ENCODE peak calls at places on chromosomes 2 and 18, in five cellular contexts. One of them, this sample, is unnamed.
A peak's percentile ranks its signal among the peaks of the same experiment; 100 is the strongest.

GRCh38 chr2:158723921-158724802 is 71.0 kb upstream of the DAPL1 start:
- DNase-seq in A549: peak; percentile 89
- DNase-seq in heart left ventricle: no peak
- DNase-seq in fibroblast of mammary gland: no peak
- DNase-seq in MM.1S: no peak
- DNase-seq in this sample: no peak

GRCh38 chr2:8454797-8455196 is 227.1 kb upstream of the ID2 start:
- DNase-seq in MM.1S: no peak
- DNase-seq in A549: no peak
- DNase-seq in fibroblast of mammary gland: no peak
- DNase-seq in heart left ventricle: peak; percentile 60
- DNase-seq in this sample: peak; percentile 53

GRCh38 chr2:205642562-205643350 is 39.5 kb upstream of the NRP2 start:
- DNase-seq in A549: no peak
- DNase-seq in fibroblast of mammary gland: no peak
- DNase-seq in MM.1S: no peak
- DNase-seq in heart left ventricle: no peak
- DNase-seq in this sample: no peak

GRCh38 chr2:10022041-10022421 is 21.3 kb upstream of the KLF11 start:
- DNase-seq in heart left ventricle: peak; percentile 49
- DNase-seq in A549: no peak
- DNase-seq in MM.1S: no peak
- DNase-seq in fibroblast of mammary gland: no peak
- DNase-seq in this sample: no peak

GRCh38 chr18:61892683-61893303 is at the start of gene RNF152:
- DNase-seq in A549: peak; percentile 0
- DNase-seq in fibroblast of mammary gland: no peak
- DNase-seq in MM.1S: no peak
- DNase-seq in heart left ventricle: peak; percentile 71
- DNase-seq in this sample: no peak

GRCh38 chr2:76569819-76570218 is 859.1 kb upstream of the GCFC2 start:
- DNase-seq in heart left ventricle: no peak
- DNase-seq in fibroblast of mammary gland: no peak
- DNase-seq in A549: no peak
- DNase-seq in MM.1S: no peak
- DNase-seq in this sample: no peak

GRCh38 chr2:18067980-18068379 is 189.5 kb downstream of the KCNS3 start:
- DNase-seq in A549: no peak
- DNase-seq in fibroblast of mammary gland: no peak
- DNase-seq in MM.1S: no peak
- DNase-seq in heart left ventricle: no peak
- DNase-seq in this sample: no peak

GRCh38 chr2:237791977-237792727 is 6.4 kb upstream of the RBM44 start:
- DNase-seq in fibroblast of mammary gland: peak; percentile 22
- DNase-seq in MM.1S: no peak
- DNase-seq in heart left ventricle: no peak
- DNase-seq in A549: no peak
- DNase-seq in this sample: no peak

GRCh38 chr2:120235681-120236080 is 12.5 kb upstream of the TMEM185B start:
- DNase-seq in heart left ventricle: no peak
- DNase-seq in fibroblast of mammary gland: no peak
- DNase-seq in MM.1S: no peak
- DNase-seq in A549: no peak
- DNase-seq in this sample: peak; percentile 22

GRCh38 chr2:213816583-213816982 is 532.3 kb downstream of the SPAG16 start:
- DNase-seq in fibroblast of mammary gland: no peak
- DNase-seq in MM.1S: no peak
- DNase-seq in A549: no peak
- DNase-seq in heart left ventricle: no peak
- DNase-seq in this sample: no peak

GRCh38 chr2:47521666-47522285 is 118.8 kb downstream of the MSH2 start:
- DNase-seq in fibroblast of mammary gland: no peak
- DNase-seq in A549: no peak
- DNase-seq in MM.1S: no peak
- DNase-seq in heart left ventricle: no peak
- DNase-seq in this sample: no peak
- H3K4me3 ChIP-seq in fibroblast of mammary gland: no peak overlapping the region
- H3K4me3 ChIP-seq in A549: peak overlapping the region; percentile 54
- H3K4me3 ChIP-seq in MM.1S: peak overlapping the region; percentile 71
- H3K4me3 ChIP-seq in heart left ventricle: no peak overlapping the region
- H3K4me3 ChIP-seq in this sample: peak overlapping the region; percentile 66

DNA sequence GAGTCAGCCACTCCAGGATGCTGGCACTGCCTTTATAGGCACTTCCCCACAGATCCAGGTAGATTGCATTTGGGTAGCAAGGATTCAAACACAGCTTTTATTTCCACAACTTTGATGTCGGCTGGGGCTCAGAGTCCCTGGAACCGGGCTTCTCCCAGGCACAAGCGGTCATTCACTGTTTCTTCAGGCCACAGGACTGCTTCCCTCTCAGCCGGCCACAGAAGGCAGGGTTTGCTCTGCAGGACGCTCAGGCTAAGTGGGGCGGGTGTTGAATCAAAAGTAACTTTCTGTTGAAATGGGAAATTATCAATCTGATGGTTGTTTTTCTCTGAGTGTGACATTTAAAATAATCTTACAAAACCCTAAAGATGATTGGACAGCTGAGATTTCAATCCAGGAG is 83.0 kb upstream of the REV1 start:
- DNase-seq in heart left ventricle: no peak
- DNase-seq in A549: no peak
- DNase-seq in fibroblast of mammary gland: no peak
- DNase-seq in MM.1S: no peak
- DNase-seq in this sample: no peak
- H3K4me3 ChIP-seq in heart left ventricle: no peak overlapping the region
- H3K4me3 ChIP-seq in A549: no peak overlapping the region
- H3K4me3 ChIP-seq in fibroblast of mammary gland: no peak overlapping the region
- H3K4me3 ChIP-seq in MM.1S: no peak overlapping the region
- H3K4me3 ChIP-seq in this sample: peak overlapping the region; percentile 14

GRCh38 chr2:81078631-81079030 is 774.1 kb upstream of the LRRTM1 start:
- DNase-seq in A549: no peak
- DNase-seq in heart left ventricle: no peak
- DNase-seq in fibroblast of mammary gland: no peak
- DNase-seq in MM.1S: no peak
- DNase-seq in this sample: no peak
- H3K4me3 ChIP-seq in A549: no peak overlapping the region
- H3K4me3 ChIP-seq in heart left ventricle: no peak overlapping the region
- H3K4me3 ChIP-seq in fibroblast of mammary gland: no peak overlapping the region
- H3K4me3 ChIP-seq in MM.1S: no peak overlapping the region
- H3K4me3 ChIP-seq in this sample: no peak overlapping the region

GRCh38 chr2:197674546-197674945 is 841 bp downstream of the RFTN2 start:
- DNase-seq in MM.1S: no peak
- DNase-seq in fibroblast of mammary gland: peak; percentile 48
- DNase-seq in heart left ventricle: no peak
- DNase-seq in A549: no peak
- DNase-seq in this sample: no peak
- H3K4me3 ChIP-seq in MM.1S: no peak overlapping the region
- H3K4me3 ChIP-seq in fibroblast of mammary gland: peak overlapping the region; percentile 61
- H3K4me3 ChIP-seq in heart left ventricle: peak overlapping the region; percentile 15
- H3K4me3 ChIP-seq in A549: no peak overlapping the region
- H3K4me3 ChIP-seq in this sample: peak overlapping the region; percentile 69

GRCh38 chr18:13574761-13575160 is 151.6 kb downstream of the FAM210A start:
- DNase-seq in heart left ventricle: no peak
- DNase-seq in A549: no peak
- DNase-seq in fibroblast of mammary gland: peak; percentile 38
- DNase-seq in MM.1S: no peak
- DNase-seq in this sample: no peak
- H3K4me3 ChIP-seq in heart left ventricle: no peak overlapping the region
- H3K4me3 ChIP-seq in A549: no peak overlapping the region
- H3K4me3 ChIP-seq in fibroblast of mammary gland: no peak overlapping the region
- H3K4me3 ChIP-seq in MM.1S: no peak overlapping the region
- H3K4me3 ChIP-seq in this sample: no peak overlapping the region